ENCODE peak calls at places on chromosomes 13 and 19, in five cellular contexts. S is RWPE1, K is non-pigmented ciliary epithelial cell, B is cardiac fibroblast, D is AG08396. O is an unnamed sample.

GRCh38 chr13:99432637-99433542 is 68.4 kb upstream of the TM9SF2 start:
- DNase-seq in D (peak), S (peak), K (no peak), B (peak), O (peak)

GRCh38 chr13:87810391-87810801 is 139.2 kb downstream of the SLITRK5 start:
- DNase-seq in K (no peak), B (no peak), S (no peak), D (no peak), O (no peak)

GRCh38 chr13:112885782-112886268 is 83.2 kb upstream of the MCF2L start:
- DNase-seq in B (peak), K (peak), S (peak), D (peak), O (no peak)

GRCh38 chr13:114113961-114114360 is 18.5 kb downstream of the RASA3 start:
- DNase-seq in B (no peak), D (no peak), S (no peak), K (no peak), O (no peak)

GRCh38 chr13:73220966-73221720 is 162.3 kb downstream of the KLF5 start:
- DNase-seq in D (no peak), S (no peak), B (no peak), K (no peak), O (no peak)

GRCh38 chr19:49528211-49528771 is 488 bp downstream of the RCN3 start:
- DNase-seq in D (peak), B (peak), K (no peak), S (no peak), O (no peak)

GRCh38 chr19:29562299-29563297 is 36.8 kb downstream of the VSTM2B start:
- DNase-seq in B (no peak), K (no peak), S (no peak), D (no peak), O (no peak)

GRCh38 chr19:45952691-45953505 is 20.8 kb downstream of the NOVA2 start:
- DNase-seq in D (peak), B (peak), S (peak), K (no peak), O (peak)

GRCh38 chr13:60139272-60139671 is 24.5 kb downstream of the DIAPH3 start:
- DNase-seq in K (no peak), B (no peak), S (no peak), D (no peak), O (no peak)

GRCh38 chr13:25890671-25891212 is 161.1 kb downstream of the SHISA2 start:
- DNase-seq in K (no peak), D (no peak), S (no peak), B (no peak), O (no peak)

GRCh38 chr19:17889609-17890214 is 18.0 kb downstream of the SLC5A5 start:
- DNase-seq in K (no peak), S (peak), D (peak), B (peak), O (no peak)

GRCh38 chr13:49292742-49293498 is 45.2 kb downstream of the CDADC1 start:
- DNase-seq in S (no peak), K (peak), B (peak), D (peak), O (no peak)

GRCh38 chr13:87259479-87260083 is 411.6 kb upstream of the SLITRK5 start:
- DNase-seq in S (no peak), K (no peak), D (peak), B (no peak), O (no peak)

GRCh38 chr19:7214329-7215089 is 79.7 kb downstream of the INSR start:
- DNase-seq in B (no peak), K (no peak), S (no peak), D (no peak), O (no peak)

GRCh38 chr13:51998723-51999471 is 12.4 kb downstream of the ATP7B start:
- DNase-seq in D (no peak), K (no peak), B (no peak), S (no peak), O (no peak)

GRCh38 chr19:8370176-8371010 is 6.4 kb downstream of the ANGPTL4 start:
- DNase-seq in S (no peak), D (no peak), K (no peak), B (peak), O (no peak)

GRCh38 chr19:40370997-40371801 is 18.8 kb downstream of the HIPK4 start:
- DNase-seq in S (no peak), B (no peak), K (no peak), D (no peak), O (no peak)

GRCh38 chr19:48192750-48193149 is 22.3 kb downstream of the ZSWIM9 start:
- DNase-seq in S (no peak), D (no peak), B (no peak), K (no peak), O (no peak)

GRCh38 chr13:110262944-110263343 is 44.0 kb downstream of the COL4A1 start:
- DNase-seq in D (no peak), S (no peak), K (no peak), B (peak), O (no peak)

GRCh38 chr13:101140087-101140770 is 276.1 kb downstream of the NALCN start:
- DNase-seq in D (no peak), K (no peak), S (no peak), B (no peak), O (no peak)

GRCh38 chr13:107834268-107834667 is 381.1 kb downstream of the LIG4 start:
- DNase-seq in K (no peak), D (no peak), S (no peak), B (peak), O (no peak)

GRCh38 chr13:46097015-46097414 is 7.8 kb downstream of the CPB2 start:
- DNase-seq in B (no peak), D (no peak), K (no peak), S (no peak), O (no peak)

GRCh38 chr13:47908200-47908902 is 92.7 kb downstream of the SUCLA2 start:
- DNase-seq in S (peak), K (peak), D (no peak), B (peak), O (no peak)

GRCh38 chr13:89113744-89114143 is 1442.6 kb downstream of the SLITRK5 start:
- DNase-seq in K (no peak), S (no peak), D (no peak), B (no peak), O (no peak)

GRCh38 chr13:31797154-31797775 is 57.9 kb downstream of the RXFP2 start:
- DNase-seq in K (no peak), S (peak), D (peak), B (peak), O (no peak)

GRCh38 chr13:26132756-26133155 is 80.9 kb upstream of the SHISA2 start:
- DNase-seq in B (peak), S (peak), K (no peak), D (peak), O (no peak)

GRCh38 chr13:113122571-113123225 is at the start of gene F10:
- DNase-seq in S (no peak), B (peak), K (peak), D (peak), O (no peak)

GRCh38 chr13:98443329-98443728 is 133.6 kb downstream of the STK24 start:
- DNase-seq in B (peak), S (peak), K (no peak), D (peak), O (no peak)

GRCh38 chr13:26895081-26895807 is 134.7 kb upstream of the GPR12 start:
- DNase-seq in S (no peak), B (no peak), D (no peak), K (no peak), O (no peak)

GRCh38 chr19:46602392-46603194 is 1.5 kb downstream of the CALM3 start:
- DNase-seq in K (no peak), B (no peak), D (peak), S (no peak), O (no peak)

GRCh38 chr19:18496167-18496979 is 25.5 kb downstream of the ELL start:
- DNase-seq in S (peak), B (peak), D (peak), K (no peak), O (no peak)

GRCh38 chr13:66225071-66225470 is 1005.1 kb downstream of the PCDH9 start:
- DNase-seq in D (no peak), K (no peak), B (no peak), S (no peak), O (no peak)

O was measured in germinal center.